ENCODE peak calls at places on chromosomes 13 and 19, in four cellular contexts. Q is naive thymus-derived CD8-positive, alpha-beta T cell; O is gastrocnemius medialis; C is EL. N is an unnamed sample.

GRCh38 chr19:19372656-19373416 is 32.6 kb upstream of the GATAD2A start:
- DNase-seq in C (peak), O (peak), Q (no peak), N (peak)

GRCh38 chr13:97542102-97542501 is 108.1 kb downstream of the RAP2A start:
- DNase-seq in O (no peak), Q (no peak), C (no peak), N (no peak)

GRCh38 chr13:35599385-35599784 is 122.9 kb upstream of the MAB21L1 start:
- DNase-seq in Q (no peak), C (peak), O (no peak), N (no peak)

GRCh38 chr13:38045278-38046048 is 175.9 kb upstream of the TRPC4 start:
- DNase-seq in Q (no peak), C (peak), O (no peak), N (no peak)

GRCh38 chr13:99431927-99432636 is 69.2 kb upstream of the TM9SF2 start:
- DNase-seq in Q (no peak), O (no peak), C (no peak), N (peak)

GRCh38 chr13:96678801-96679200 is 315.5 kb downstream of the OXGR1 start:
- DNase-seq in C (no peak), O (no peak), Q (no peak), N (no peak)

GRCh38 chr19:11130824-11131455 is 24.6 kb downstream of the SPC24 start:
- DNase-seq in C (peak), O (peak), Q (peak), N (peak)

GRCh38 chr19:19386373-19386869 is 19.1 kb upstream of the GATAD2A start:
- DNase-seq in Q (no peak), O (no peak), C (no peak), N (no peak)

GRCh38 chr19:2270157-2270571 is 11.8 kb downstream of the PEAK3 start:
- DNase-seq in Q (no peak), C (no peak), O (no peak), N (peak)

GRCh38 chr13:60509601-60510386 is 112.8 kb downstream of the TDRD3 start:
- DNase-seq in Q (no peak), O (no peak), C (no peak), N (no peak)

GRCh38 chr19:29587518-29587986 is 18.5 kb upstream of the POP4 start:
- DNase-seq in C (peak), Q (peak), O (no peak), N (no peak)

GRCh38 chr13:111927181-111927540 is 139.8 kb upstream of the SOX1 start:
- DNase-seq in O (no peak), C (no peak), Q (peak), N (no peak)

GRCh38 chr13:30173301-30173605 is 134.1 kb downstream of the KATNAL1 start:
- DNase-seq in Q (no peak), O (no peak), C (no peak), N (no peak)

GRCh38 chr13:45792827-45793303 is 58.7 kb downstream of the SIAH3 start:
- DNase-seq in Q (no peak), O (no peak), C (no peak), N (no peak)

GRCh38 chr13:99600318-99600717 is 99.0 kb downstream of the TM9SF2 start:
- DNase-seq in Q (no peak), C (no peak), O (no peak), N (no peak)

GRCh38 chr19:30608471-30608870 is 236.3 kb downstream of the ZNF536 start:
- DNase-seq in Q (no peak), O (no peak), C (no peak), N (no peak)

GRCh38 chr19:15191514-15191913 is 9.3 kb downstream of the NOTCH3 start:
- DNase-seq in C (no peak), Q (no peak), O (no peak), N (no peak)

GRCh38 chr13:66180806-66181205 is 1049.3 kb downstream of the PCDH9 start:
- DNase-seq in C (no peak), O (no peak), Q (no peak), N (no peak)

GRCh38 chr19:40084948-40085347 is 5.8 kb downstream of the ZNF780A start:
- DNase-seq in Q (no peak), C (no peak), O (no peak), N (no peak)

GRCh38 chr13:83546476-83546875 is 335.8 kb downstream of the SLITRK1 start:
- DNase-seq in Q (no peak), O (no peak), C (no peak), N (no peak)

GRCh38 chr19:50745221-50745620 is 22.1 kb downstream of the CLEC11A start:
- DNase-seq in O (no peak), Q (no peak), C (no peak), N (no peak)

GRCh38 chr13:36377822-36378480 is 31.8 kb upstream of the SPART start:
- DNase-seq in C (peak), O (no peak), Q (no peak), N (no peak)

GRCh38 chr13:100673831-100674362 is 698 bp downstream of the TMTC4 start:
- DNase-seq in C (peak), O (no peak), Q (no peak), N (peak)

GRCh38 chr13:23020246-23020843 is 160.4 kb upstream of the SGCG start:
- DNase-seq in C (peak), Q (no peak), O (no peak), N (no peak)

GRCh38 chr19:35124098-35125060 is 8.8 kb downstream of the FXYD3 start:
- DNase-seq in Q (peak), O (peak), C (peak), N (peak)

GRCh38 chr13:104984296-104984818 is 1551.1 kb downstream of the EFNB2 start:
- DNase-seq in Q (peak), O (no peak), C (peak), N (peak)

GRCh38 chr13:73169971-73170370 is 111.2 kb downstream of the KLF5 start:
- DNase-seq in C (no peak), Q (no peak), O (no peak), N (no peak)

GRCh38 chr13:77533875-77534788 is 1.4 kb upstream of the SCEL start:
- DNase-seq in O (no peak), C (no peak), Q (no peak), N (no peak)

GRCh38 chr13:27958928-27959539 is 10.1 kb downstream of the CDX2 start:
- DNase-seq in O (no peak), Q (no peak), C (no peak), N (no peak)

GRCh38 chr13:61728468-61728867 is 312.8 kb upstream of the PCDH20 start:
- DNase-seq in O (no peak), Q (no peak), C (no peak), N (no peak)

GRCh38 chr19:39843919-39844793 is 2.0 kb downstream of the FBL start:
- DNase-seq in O (no peak), Q (no peak), C (peak), N (peak)

GRCh38 chr13:113938716-113939115 is 35.2 kb downstream of the C13orf46 start:
- DNase-seq in C (no peak), O (no peak), Q (peak), N (no peak)

GRCh38 chr13:71879129-71879535 is 12.1 kb upstream of the DACH1 start:
- DNase-seq in Q (no peak), C (no peak), O (no peak), N (no peak)

GRCh38 chr19:29873024-29873800 is 61.4 kb downstream of the CCNE1 start:
- DNase-seq in C (peak), O (no peak), Q (peak), N (peak)

GRCh38 chr13:42990147-42990990 is 1.7 kb downstream of the EPSTI1 start:
- DNase-seq in O (no peak), C (peak), Q (no peak), N (no peak)

GRCh38 chr19:48393559-48394330 is at the start of gene GRIN2D:
- DNase-seq in Q (peak), C (no peak), O (no peak), N (no peak)